ENCODE peak calls at places on chromosomes 16 and 17, in four cellular contexts. S is NB4, X is endothelial cell, N is Peyer's patch. K is an unnamed sample.

GRCh38 chr17:61310611-61311010 is 89.0 kb upstream of the TBX2 start:
- DNase-seq in N (no peak), S (no peak), X (no peak), K (no peak)

GRCh38 chr16:85309656-85310587 is 197.7 kb upstream of the CIBAR2 start:
- DNase-seq in X (no peak), N (peak; percentile 86), S (peak; percentile 90), K (peak; percentile 48)

GRCh38 chr16:85615014-85615851 is 2.1 kb downstream of the GSE1 start:
- DNase-seq in X (no peak), S (peak; percentile 60), N (peak; percentile 93), K (peak; percentile 61)

GRCh38 chr16:74186589-74186988 is 110.0 kb upstream of the PSMD7 start:
- DNase-seq in X (no peak), N (no peak), S (no peak), K (no peak)

GRCh38 chr16:63577891-63578290 is 1541.7 kb upstream of the CDH8 start:
- DNase-seq in S (no peak), N (no peak), X (no peak), K (no peak)

GRCh38 chr17:57011482-57012015 is 33.6 kb downstream of the SCPEP1 start:
- DNase-seq in N (no peak), X (no peak), S (no peak), K (no peak)

GRCh38 chr17:265726-266125 is 84.3 kb upstream of the DOC2B start:
- DNase-seq in N (peak; percentile 25), X (no peak), S (no peak), K (no peak)

GRCh38 chr16:27316038-27316680 is 2.4 kb downstream of the IL4R start:
- DNase-seq in N (peak; percentile 40), S (no peak), X (no peak), K (no peak)

GRCh38 chr16:89442990-89443726 is 47.2 kb downstream of the ANKRD11 start:
- DNase-seq in X (no peak), S (no peak), N (peak; percentile 76), K (peak; percentile 18)

GRCh38 chr17:28384281-28385036 is 13.0 kb downstream of the SARM1 start:
- DNase-seq in S (no peak), N (peak; percentile 88), X (no peak), K (peak; percentile 50)

GRCh38 chr17:10744509-10745000 is 14.7 kb upstream of the TMEM220 start:
- DNase-seq in S (no peak), N (peak; percentile 52), X (no peak), K (no peak)

GRCh38 chr16:75599452-75600277 is 23.4 kb downstream of the ADAT1 start:
- DNase-seq in N (no peak), S (no peak), X (no peak), K (no peak)

GRCh38 chr16:15450624-15451023 is 16.2 kb downstream of the BMERB1 start:
- DNase-seq in X (no peak), N (no peak), S (no peak), K (no peak)

GRCh38 chr17:43719578-43719977 is 39.0 kb downstream of the SOST start:
- DNase-seq in N (no peak), X (no peak), S (peak; percentile 33), K (no peak)

GRCh38 chr17:43140396-43141332 is 15.5 kb upstream of the BRCA1 start:
- DNase-seq in S (peak; percentile 26), X (no peak), N (no peak), K (no peak)

GRCh38 chr16:17474572-17474971 is 3.8 kb upstream of the XYLT1 start:
- DNase-seq in S (peak; percentile 65), N (no peak), X (no peak), K (no peak)

GRCh38 chr16:64481497-64481896 is 640.4 kb downstream of the CDH11 start:
- DNase-seq in N (no peak), S (no peak), X (no peak), K (no peak)

GRCh38 chr17:72977768-72978417 is 114.6 kb downstream of the SLC39A11 start:
- DNase-seq in X (no peak), N (no peak), S (peak; percentile 81), K (no peak)

GRCh38 chr17:36524428-36524876 is 10.2 kb downstream of the MYO19 start:
- DNase-seq in X (no peak), S (no peak), N (no peak), K (no peak)

GRCh38 chr16:4846503-4846900 is 586 bp downstream of the GLYR1 start:
- DNase-seq in X (peak; percentile 44), S (peak; percentile 74), N (peak; percentile 72), K (peak; percentile 72)

GRCh38 chr17:33142703-33143299 is 150.3 kb downstream of the ASIC2 start:
- DNase-seq in X (peak; percentile 60), S (peak; percentile 37), N (no peak), K (peak; percentile 84)

GRCh38 chr16:86158688-86159360 is 259.9 kb downstream of the IRF8 start:
- DNase-seq in S (no peak), X (no peak), N (no peak), K (no peak)

GRCh38 chr16:19348578-19349315 is 63.2 kb downstream of the CLEC19A start:
- DNase-seq in S (no peak), X (no peak), N (no peak), K (peak; percentile 52)

GRCh38 chr16:6862058-6862457 is 470.6 kb upstream of the RBFOX1 start:
- DNase-seq in S (no peak), X (no peak), N (no peak), K (no peak)

GRCh38 chr17:68704897-68705296 is 103.7 kb upstream of the FAM20A start:
- DNase-seq in S (no peak), X (no peak), N (no peak), K (no peak)

GRCh38 chr17:72747416-72747815 is 345.1 kb downstream of the SLC39A11 start:
- DNase-seq in S (no peak), N (peak; percentile 73), X (no peak), K (no peak)

GRCh38 chr17:55448681-55449080 is 27.0 kb upstream of the MMD start:
- DNase-seq in X (no peak), S (peak; percentile 14), N (no peak), K (no peak)

GRCh38 chr17:66255112-66255511 is 25.9 kb upstream of the APOH start:
- DNase-seq in S (peak; percentile 77), N (peak; percentile 50), X (peak; percentile 10), K (no peak)

GRCh38 chr17:17919169-17920107 is 52.8 kb downstream of the TOM1L2 start:
- DNase-seq in N (peak; percentile 82), X (peak; percentile 73), S (peak; percentile 88), K (peak; percentile 75)

GRCh38 chr17:75985986-75986385 is 6.9 kb downstream of the TEN1 start:
- DNase-seq in X (no peak), S (no peak), N (no peak), K (no peak)

GRCh38 chr17:53186004-53186403 is 636.7 kb upstream of the KIF2B start:
- DNase-seq in S (no peak), N (no peak), X (no peak), K (no peak)

DNA sequence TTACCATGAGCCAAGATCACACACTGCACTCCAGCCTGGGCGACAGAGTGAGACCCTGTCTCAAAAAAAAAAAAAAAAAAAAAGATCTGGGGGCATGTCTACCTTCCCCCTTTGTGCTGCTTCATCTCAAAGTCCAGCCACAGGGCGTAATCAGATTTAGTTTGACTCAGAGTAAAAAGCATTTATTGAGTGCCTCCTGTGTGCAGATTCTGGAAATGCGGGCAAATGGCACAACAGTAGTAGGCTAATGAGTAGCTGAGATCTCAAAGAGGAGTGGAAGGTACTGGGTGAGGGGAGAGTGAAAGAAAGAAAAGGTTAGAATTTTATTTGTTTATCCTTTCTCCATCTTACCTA is 9.1 kb upstream of the NR1D1 start:
- DNase-seq in N (peak; percentile 51), S (peak; percentile 50), X (no peak), K (no peak)
- TF ChIP-seq CTCF in N (no peak), S (peak; percentile 12), X (no peak), K (no peak)

GRCh38 chr17:58254803-58255202 is 16.4 kb downstream of the LPO start:
- DNase-seq in N (no peak), S (no peak), X (no peak), K (no peak)
- TF ChIP-seq CTCF in N (no peak), S (peak; percentile 3), X (no peak), K (no peak)

GRCh38 chr16:2016407-2016922 is 3.1 kb upstream of the NPW start:
- DNase-seq in S (peak; percentile 56), X (no peak), N (no peak), K (peak; percentile 49)
- TF ChIP-seq CTCF in S (peak; percentile 70), X (peak; percentile 59), N (no peak), K (peak; percentile 49)

GRCh38 chr16:25063865-25064264 is 47.7 kb upstream of the LCMT1 start:
- DNase-seq in X (no peak), S (no peak), N (no peak), K (no peak)

GRCh38 chr16:25066426-25066746 is 45.2 kb upstream of the LCMT1 start:
- DNase-seq in N (no peak), S (no peak), X (no peak), K (no peak)

GRCh38 chr16:25064967-25065366 is 46.6 kb upstream of the LCMT1 start:
- DNase-seq in X (no peak), S (peak; percentile 38), N (no peak), K (no peak)

GRCh38 chr16:25066747-25067631 is 44.6 kb upstream of the LCMT1 start:
- DNase-seq in S (peak; percentile 91), N (peak; percentile 93), X (peak; percentile 76), K (peak; percentile 92)

GRCh38 chr16:25065899-25066298 is 45.6 kb upstream of the LCMT1 start:
- DNase-seq in N (peak; percentile 61), S (no peak), X (no peak), K (no peak)
- TF ChIP-seq CTCF in N (no peak), S (no peak), X (no peak), K (no peak)

DNA sequence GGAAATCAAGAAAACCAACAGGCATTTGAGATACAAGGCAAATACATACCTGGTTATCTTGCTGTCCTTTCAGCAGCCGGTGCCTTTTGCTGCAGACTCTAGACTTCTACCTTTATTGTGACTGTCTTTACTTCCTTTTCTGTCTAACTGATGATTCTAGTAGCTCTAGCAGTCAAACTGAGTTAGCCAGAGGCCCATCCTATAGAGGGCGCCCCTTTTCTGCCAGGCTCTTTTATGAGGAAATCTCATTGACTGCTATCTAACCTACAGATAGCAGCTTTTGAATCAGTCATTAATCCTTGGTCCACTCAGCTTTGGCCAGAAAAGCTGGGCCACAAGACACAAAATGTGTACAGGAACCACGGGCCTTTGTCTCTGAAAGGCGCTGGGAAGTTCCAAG is 87.5 kb upstream of the WSB1 start:
- DNase-seq in S (peak; percentile 62), N (peak; percentile 52), X (no peak), K (no peak)
- TF ChIP-seq CTCF in S (peak; percentile 83), N (no peak), X (no peak), K (no peak)

GRCh38 chr17:48641541-48642058 is 15.4 kb upstream of the HOXB9 start:
- DNase-seq in X (no peak), S (no peak), N (peak; percentile 40), K (peak; percentile 56)
- TF ChIP-seq CTCF in X (no peak), S (no peak), N (no peak), K (no peak)

DNA sequence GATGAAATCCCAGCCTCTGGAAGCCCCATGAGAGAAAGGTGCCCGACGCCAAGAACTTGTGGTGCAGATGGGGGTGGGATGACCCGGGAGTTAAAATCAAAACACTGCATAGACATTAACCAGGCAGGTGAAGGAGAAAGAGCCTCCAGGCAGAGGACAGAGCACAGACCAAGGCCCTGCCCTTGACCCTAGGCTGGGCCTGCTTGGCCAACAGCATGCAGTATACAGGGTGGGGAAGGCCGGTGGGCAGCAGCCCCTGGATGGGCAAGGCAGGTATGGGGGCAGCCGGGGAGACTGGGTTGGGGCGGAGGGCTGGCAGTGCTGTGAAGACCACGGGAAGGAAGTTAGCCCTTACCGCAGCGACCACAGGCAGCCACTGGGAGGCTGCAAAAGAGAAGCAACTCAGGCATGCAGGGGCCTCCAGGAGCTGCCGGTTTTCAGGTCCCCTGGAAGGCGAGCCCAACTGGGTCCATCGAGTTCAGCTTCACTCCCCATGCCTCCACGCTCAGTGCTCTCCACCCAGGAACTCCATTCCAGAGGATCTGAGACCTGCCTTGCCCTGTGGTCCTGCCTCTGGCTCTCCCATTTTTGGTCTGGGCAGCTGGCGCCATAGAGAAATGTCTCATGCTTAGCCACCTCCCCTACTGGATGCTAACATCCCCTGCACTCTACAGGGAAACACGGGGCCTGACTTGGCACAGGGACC is 81.2 kb downstream of the C16orf95 start:
- DNase-seq in S (peak; percentile 90), X (peak; percentile 10), N (no peak), K (peak; percentile 26)
- TF ChIP-seq CTCF in S (peak; percentile 26), X (no peak), N (no peak), K (no peak)